ENCODE peak calls at places on chromosomes 16 and 17, in nine cellular contexts. T is cardiac fibroblast, H is RWPE1, G is hepatocyte, Y is H9, C is left ventricle myocardium inferior, O is Panc1, L is GM20000, I is B cell. F is an unnamed sample.

GRCh38 chr16:66287916-66288315 is 78.6 kb upstream of the CDH5 start:
- DNase-seq in T (no peak), H (no peak), G (no peak), Y (peak), C (no peak), O (no peak), L (no peak), I (no peak), F (no peak)

GRCh38 chr17:65750678-65751077 is 189.2 kb upstream of the AXIN2 start:
- DNase-seq in T (peak), H (peak), G (peak), Y (no peak), C (peak), O (peak), L (no peak), I (no peak), F (peak)

GRCh38 chr17:61366715-61367413 is 32.8 kb upstream of the TBX2 start:
- DNase-seq in T (no peak), H (no peak), G (peak), Y (no peak), C (peak), O (no peak), L (no peak), I (no peak), F (no peak)

GRCh38 chr17:73719588-73720071 is 75.4 kb upstream of the SDK2 start:
- DNase-seq in T (no peak), H (no peak), G (peak), Y (no peak), C (peak), O (no peak), L (no peak), I (no peak), F (no peak)

GRCh38 chr16:17369441-17369951 is 101.3 kb downstream of the XYLT1 start:
- DNase-seq in T (no peak), H (no peak), G (no peak), Y (no peak), C (peak), O (no peak), L (peak), I (peak), F (no peak)

GRCh38 chr17:32497431-32498205 is 10.8 kb downstream of the CDK5R1 start:
- DNase-seq in T (no peak), H (no peak), G (no peak), Y (peak), C (no peak), O (no peak), L (no peak), I (no peak), F (no peak)

GRCh38 chr17:11935734-11936406 is 61.4 kb downstream of the ZNF18 start:
- DNase-seq in T (peak), H (peak), G (peak), Y (peak), C (peak), O (peak), L (no peak), I (peak), F (peak)

GRCh38 chr16:5850632-5851175 is 753.1 kb upstream of the EEF2KMT start:
- DNase-seq in T (no peak), H (no peak), G (no peak), Y (no peak), C (no peak), O (no peak), L (no peak), I (no peak), F (no peak)

GRCh38 chr16:72094266-72094610 is 591 bp downstream of the DHX38 start:
- DNase-seq in T (no peak), H (no peak), G (peak), Y (no peak), C (no peak), O (no peak), L (no peak), I (no peak), F (no peak)

GRCh38 chr17:48883171-48883570 is 9.4 kb upstream of the ATP5MC1 start:
- DNase-seq in T (no peak), H (no peak), G (no peak), Y (no peak), C (no peak), O (no peak), L (no peak), I (no peak), F (no peak)

GRCh38 chr16:83070416-83071199 is 443.8 kb downstream of the CDH13 start:
- DNase-seq in T (no peak), H (no peak), G (no peak), Y (no peak), C (no peak), O (no peak), L (no peak), I (no peak), F (no peak)

GRCh38 chr16:75789237-75789636 is 62.9 kb upstream of the CPHXL start:
- DNase-seq in T (peak), H (peak), G (peak), Y (no peak), C (no peak), O (peak), L (peak), I (peak), F (peak)

GRCh38 chr17:17722081-17722905 is 41.0 kb downstream of the RAI1 start:
- DNase-seq in T (no peak), H (no peak), G (no peak), Y (peak), C (no peak), O (no peak), L (peak), I (peak), F (no peak)

GRCh38 chr16:69338557-69339288 is 641 bp downstream of the COG8 start:
- DNase-seq in T (no peak), H (no peak), G (no peak), Y (no peak), C (no peak), O (no peak), L (no peak), I (no peak), F (no peak)

GRCh38 chr16:19654147-19654546 is 63.9 kb downstream of the KNOP1 start:
- DNase-seq in T (no peak), H (no peak), G (no peak), Y (no peak), C (no peak), O (no peak), L (no peak), I (no peak), F (no peak)

GRCh38 chr17:61997649-61998048 is 67.4 kb downstream of the MED13 start:
- DNase-seq in T (peak), H (no peak), G (no peak), Y (no peak), C (no peak), O (no peak), L (no peak), I (no peak), F (no peak)

GRCh38 chr17:41452276-41452675 is 11.5 kb upstream of the KRT38 start:
- DNase-seq in T (no peak), H (no peak), G (no peak), Y (no peak), C (no peak), O (no peak), L (no peak), I (no peak), F (no peak)

DNA sequence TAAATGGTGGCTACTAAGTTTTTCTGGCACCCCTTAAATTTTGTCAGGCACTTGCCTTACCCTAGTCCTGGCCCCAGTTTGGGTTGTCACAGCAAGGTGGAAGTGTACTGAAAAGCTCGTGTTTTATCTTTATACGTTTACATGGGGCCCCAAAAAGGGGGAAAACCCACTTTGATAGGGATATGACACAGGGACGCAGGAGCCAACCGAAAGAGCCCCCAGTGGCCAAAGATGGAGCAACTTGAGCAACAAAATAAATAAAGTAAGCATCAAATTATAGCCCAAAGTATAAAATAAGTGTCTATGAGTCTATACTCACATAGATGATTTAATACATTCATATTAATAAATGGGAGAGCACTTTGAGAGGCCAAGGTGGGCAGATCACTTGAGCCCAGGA is 5.0 kb upstream of the CETP start:
- DNase-seq in T (no peak), H (no peak), G (no peak), Y (no peak), C (no peak), O (no peak), L (no peak), I (no peak), F (no peak)
- TF ChIP-seq CTCF in T (peak), H (no peak), G (no peak), Y (peak), C (no peak), O (no peak), L (no peak), I (no peak), F (no peak)

DNA sequence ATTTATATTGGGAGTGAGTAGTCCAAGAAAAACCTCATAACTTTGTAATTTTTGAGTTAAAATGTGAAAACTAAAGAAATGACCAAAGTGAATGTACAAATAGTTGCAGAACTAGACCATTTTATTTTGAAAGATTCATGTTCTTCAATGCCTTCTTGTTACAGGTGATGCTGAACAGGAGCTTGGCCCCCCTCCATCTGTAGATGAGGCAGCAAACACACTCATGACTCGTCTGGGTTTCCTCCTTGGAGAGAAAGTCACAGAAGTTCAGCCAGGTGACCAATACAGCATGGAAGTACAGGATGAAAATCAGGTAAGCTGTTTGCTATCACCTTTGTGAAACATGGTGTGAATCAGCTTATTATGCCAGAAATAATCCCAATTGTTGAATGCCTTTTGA is 227.8 kb downstream of the TANC2 start:
- DNase-seq in T (no peak), H (no peak), G (no peak), Y (no peak), C (no peak), O (no peak), L (no peak), I (no peak), F (no peak)
- TF ChIP-seq CTCF in T (no peak), H (no peak), G (no peak), Y (no peak), C (no peak), O (no peak), L (no peak), I (no peak), F (no peak)

GRCh38 chr17:19316756-19317358 is 45.7 kb downstream of the B9D1 start:
- DNase-seq in T (no peak), H (no peak), G (no peak), Y (no peak), C (no peak), O (no peak), L (no peak), I (no peak), F (no peak)

GRCh38 chr17:19319771-19320505 is 42.6 kb downstream of the B9D1 start:
- DNase-seq in T (no peak), H (no peak), G (no peak), Y (peak), C (no peak), O (no peak), L (no peak), I (no peak), F (no peak)

GRCh38 chr17:19318611-19319010 is 43.9 kb downstream of the B9D1 start:
- DNase-seq in T (no peak), H (no peak), G (no peak), Y (no peak), C (no peak), O (no peak), L (no peak), I (no peak), F (no peak)

GRCh38 chr17:19315104-19315503 is 47.4 kb downstream of the B9D1 start:
- DNase-seq in T (no peak), H (no peak), G (no peak), Y (no peak), C (no peak), O (no peak), L (no peak), I (no peak), F (no peak)

DNA sequence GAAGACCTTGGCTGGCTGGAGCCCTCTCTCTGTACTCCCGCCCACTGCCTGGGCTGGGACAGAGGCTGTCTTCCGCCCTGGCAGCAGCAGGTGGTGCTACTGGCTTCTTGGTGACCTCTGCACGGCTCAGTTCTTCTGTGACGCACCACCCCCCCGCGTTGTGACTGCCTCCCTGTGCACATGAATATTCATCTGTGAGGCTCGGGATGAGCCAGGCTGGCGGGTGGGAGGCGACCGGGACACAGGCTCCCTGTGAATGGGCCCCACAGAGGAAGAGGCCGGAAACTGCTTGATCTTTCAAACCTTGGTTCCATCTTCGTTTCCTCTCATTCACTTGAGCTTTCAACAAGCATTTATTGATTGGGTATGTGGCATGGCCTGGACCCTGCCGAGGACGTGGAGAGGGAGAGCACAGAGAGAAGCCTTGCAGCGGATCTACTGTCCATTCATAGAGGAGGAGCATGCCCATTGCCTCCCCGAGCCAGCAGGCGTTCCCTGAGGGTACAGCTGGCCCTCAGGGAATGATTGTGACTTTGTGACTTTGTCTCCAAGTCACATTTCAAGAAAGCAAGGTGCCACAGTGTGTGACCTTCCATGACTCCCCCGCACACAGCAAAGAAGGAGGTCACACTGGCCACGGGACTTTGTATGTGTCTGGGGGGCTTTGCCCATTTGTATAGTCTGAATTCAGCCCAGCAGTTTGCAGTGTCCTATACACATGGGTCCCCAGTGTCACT is 45.0 kb downstream of the B9D1 start:
- DNase-seq in T (peak), H (no peak), G (peak), Y (peak), C (peak), O (no peak), L (peak), I (peak), F (no peak)
- TF ChIP-seq CTCF in T (peak), H (no peak), G (peak), Y (peak), C (peak), O (no peak), L (peak), I (peak), F (no peak)

GRCh38 chr17:77800832-77801231 is 157.7 kb upstream of the TNRC6C start:
- DNase-seq in T (no peak), H (no peak), G (no peak), Y (no peak), C (no peak), O (no peak), L (no peak), I (no peak), F (no peak)
- TF ChIP-seq CTCF in T (no peak), H (no peak), G (no peak), Y (no peak), C (no peak), O (no peak), L (no peak), I (no peak), F (no peak)

DNA sequence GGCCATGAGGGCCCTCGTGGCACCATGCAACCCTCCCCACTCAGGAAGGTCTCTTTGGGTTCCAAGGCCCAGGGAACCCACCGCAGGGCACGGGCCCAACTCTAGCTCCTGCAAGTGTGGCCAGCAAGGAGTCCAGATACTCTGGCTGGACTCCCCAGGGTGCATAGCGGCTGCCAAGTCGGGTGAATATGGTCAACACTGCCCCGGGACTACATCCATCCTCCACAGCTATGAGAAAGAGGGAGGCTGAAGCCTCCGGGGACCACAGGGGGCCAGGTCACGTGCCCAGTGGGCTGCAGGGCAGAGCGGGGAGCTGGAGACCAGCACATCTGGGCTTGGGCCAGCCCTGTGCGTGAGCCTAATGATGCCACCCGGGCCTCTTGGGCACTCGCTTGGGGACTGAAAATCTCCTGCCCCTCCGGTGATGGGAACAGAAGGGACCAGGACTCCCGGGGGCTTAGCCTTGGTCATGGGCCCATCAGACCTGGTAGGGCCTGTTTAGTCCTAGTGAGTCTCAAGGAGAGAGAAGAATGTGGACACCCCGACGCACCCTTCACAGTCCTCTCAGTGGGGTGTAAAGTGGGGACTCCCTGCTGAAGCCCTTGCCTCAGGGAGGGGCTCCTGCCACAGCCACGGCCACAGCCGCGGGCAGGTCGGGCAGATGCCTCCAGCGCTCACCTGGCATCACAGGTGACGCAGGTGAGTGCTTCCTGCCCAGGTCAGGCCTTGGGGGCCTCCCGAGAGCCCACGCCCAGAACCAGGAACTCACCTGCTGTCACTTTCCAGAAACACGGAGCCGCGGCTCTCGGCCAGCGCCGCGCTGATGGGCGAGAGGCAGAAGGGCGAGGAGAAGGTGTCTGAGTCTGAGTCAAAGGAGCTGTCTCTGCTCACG is 26.0 kb downstream of the TBC1D16 start:
- DNase-seq in T (no peak), H (no peak), G (no peak), Y (no peak), C (no peak), O (no peak), L (no peak), I (no peak), F (no peak)
- TF ChIP-seq CTCF in T (no peak), H (no peak), G (no peak), Y (no peak), C (no peak), O (no peak), L (no peak), I (no peak), F (no peak)

DNA sequence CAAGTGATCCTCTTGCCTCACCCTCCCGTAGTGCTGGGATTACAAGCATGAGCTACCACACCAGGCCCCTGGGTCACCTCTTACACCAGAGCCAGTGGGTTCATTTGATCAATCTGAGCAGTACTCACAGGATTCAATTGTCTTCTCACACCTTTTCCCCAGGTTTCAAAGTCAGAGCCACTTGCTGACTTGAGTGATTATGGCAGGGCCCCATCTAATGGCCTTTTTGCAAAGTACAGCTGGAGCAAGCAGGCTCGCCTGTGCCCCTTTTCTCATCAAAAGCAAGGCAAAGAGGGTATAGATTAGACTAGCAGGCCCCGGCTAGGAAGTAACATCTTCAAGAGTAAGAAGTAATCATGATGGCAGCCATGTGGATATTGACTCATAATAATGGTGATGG is 114.8 kb upstream of the NOL11 start:
- DNase-seq in T (peak), H (peak), G (peak), Y (peak), C (no peak), O (peak), L (peak), I (peak), F (peak)
- TF ChIP-seq CTCF in T (peak), H (no peak), G (peak), Y (peak), C (peak), O (peak), L (peak), I (peak), F (peak)

GRCh38 chr16:4580245-4580644 is 24.1 kb downstream of the C16orf96 start:
- DNase-seq in T (no peak), H (peak), G (no peak), Y (no peak), C (no peak), O (no peak), L (no peak), I (no peak), F (no peak)
- TF ChIP-seq CTCF in T (no peak), H (no peak), G (no peak), Y (no peak), C (no peak), O (no peak), L (no peak), I (no peak), F (no peak)